ENCODE peak calls at places on chromosome 3, in six cellular contexts. One of them, this sample, is unnamed.

GRCh38 chr3:172258616-172259015 is 189.6 kb downstream of the GHSR start:
- DNase-seq in cardiac fibroblast: peak; percentile 39
- DNase-seq in DND-41: no peak
- DNase-seq in choroid plexus epithelial cell: peak; percentile 47
- DNase-seq in dorsolateral prefrontal cortex: no peak
- DNase-seq in brain microvascular endothelial cell: no peak
- DNase-seq in this sample: no peak

GRCh38 chr3:56023546-56023945 is 444.7 kb downstream of the ERC2 start:
- DNase-seq in cardiac fibroblast: no peak
- DNase-seq in DND-41: no peak
- DNase-seq in choroid plexus epithelial cell: no peak
- DNase-seq in dorsolateral prefrontal cortex: no peak
- DNase-seq in brain microvascular endothelial cell: no peak
- DNase-seq in this sample: no peak

GRCh38 chr3:71111784-71112440 is 471.6 kb downstream of the FOXP1 start:
- DNase-seq in cardiac fibroblast: peak; percentile 96
- DNase-seq in DND-41: no peak
- DNase-seq in choroid plexus epithelial cell: peak; percentile 87
- DNase-seq in dorsolateral prefrontal cortex: no peak
- DNase-seq in brain microvascular endothelial cell: peak; percentile 89
- DNase-seq in this sample: no peak

GRCh38 chr3:67094167-67094566 is 96.1 kb downstream of the KBTBD8 start:
- DNase-seq in cardiac fibroblast: no peak
- DNase-seq in DND-41: no peak
- DNase-seq in choroid plexus epithelial cell: no peak
- DNase-seq in dorsolateral prefrontal cortex: no peak
- DNase-seq in brain microvascular endothelial cell: no peak
- DNase-seq in this sample: no peak

GRCh38 chr3:48595526-48596121 is 495 bp upstream of the COL7A1 start:
- DNase-seq in cardiac fibroblast: peak; percentile 97
- DNase-seq in DND-41: no peak
- DNase-seq in choroid plexus epithelial cell: peak; percentile 91
- DNase-seq in dorsolateral prefrontal cortex: no peak
- DNase-seq in brain microvascular endothelial cell: peak; percentile 68
- DNase-seq in this sample: peak; percentile 64

GRCh38 chr3:111831840-111832239 is 27.2 kb upstream of the PHLDB2 start:
- DNase-seq in cardiac fibroblast: no peak
- DNase-seq in DND-41: peak; percentile 65
- DNase-seq in choroid plexus epithelial cell: no peak
- DNase-seq in dorsolateral prefrontal cortex: no peak
- DNase-seq in brain microvascular endothelial cell: no peak
- DNase-seq in this sample: no peak

GRCh38 chr3:14296352-14296751 is 106.1 kb upstream of the SLC6A6 start:
- DNase-seq in cardiac fibroblast: no peak
- DNase-seq in DND-41: no peak
- DNase-seq in choroid plexus epithelial cell: no peak
- DNase-seq in dorsolateral prefrontal cortex: no peak
- DNase-seq in brain microvascular endothelial cell: no peak
- DNase-seq in this sample: peak; percentile 59

GRCh38 chr3:190631295-190631694 is 117.4 kb downstream of the IL1RAP start:
- DNase-seq in cardiac fibroblast: no peak
- DNase-seq in DND-41: no peak
- DNase-seq in choroid plexus epithelial cell: no peak
- DNase-seq in dorsolateral prefrontal cortex: no peak
- DNase-seq in brain microvascular endothelial cell: no peak
- DNase-seq in this sample: no peak

GRCh38 chr3:161851941-161852566 is 355.4 kb downstream of the OTOL1 start:
- DNase-seq in cardiac fibroblast: peak; percentile 71
- DNase-seq in DND-41: peak; percentile 66
- DNase-seq in choroid plexus epithelial cell: peak; percentile 70
- DNase-seq in dorsolateral prefrontal cortex: peak; percentile 56
- DNase-seq in brain microvascular endothelial cell: peak; percentile 58
- DNase-seq in this sample: peak; percentile 70

GRCh38 chr3:155334897-155335883 is 41.7 kb upstream of the STRIT1 start:
- DNase-seq in cardiac fibroblast: peak; percentile 18
- DNase-seq in DND-41: peak; percentile 76
- DNase-seq in choroid plexus epithelial cell: no peak
- DNase-seq in dorsolateral prefrontal cortex: no peak
- DNase-seq in brain microvascular endothelial cell: no peak
- DNase-seq in this sample: no peak

GRCh38 chr3:183370391-183370790 is 58.0 kb downstream of the MCF2L2 start:
- DNase-seq in cardiac fibroblast: peak; percentile 91
- DNase-seq in DND-41: no peak
- DNase-seq in choroid plexus epithelial cell: peak; percentile 36
- DNase-seq in dorsolateral prefrontal cortex: no peak
- DNase-seq in brain microvascular endothelial cell: no peak
- DNase-seq in this sample: no peak

GRCh38 chr3:193590088-193590856 is 2.7 kb upstream of the OPA1 start:
- DNase-seq in cardiac fibroblast: peak; percentile 84
- DNase-seq in DND-41: no peak
- DNase-seq in choroid plexus epithelial cell: peak; percentile 76
- DNase-seq in dorsolateral prefrontal cortex: no peak
- DNase-seq in brain microvascular endothelial cell: peak; percentile 92
- DNase-seq in this sample: no peak

GRCh38 chr3:8223766-8224165 is 277.9 kb upstream of the LMCD1 start:
- DNase-seq in cardiac fibroblast: peak; percentile 17
- DNase-seq in DND-41: no peak
- DNase-seq in choroid plexus epithelial cell: peak; percentile 19
- DNase-seq in dorsolateral prefrontal cortex: no peak
- DNase-seq in brain microvascular endothelial cell: peak; percentile 27
- DNase-seq in this sample: no peak

GRCh38 chr3:140731440-140732119 is 53.7 kb downstream of the TRIM42 start:
- DNase-seq in cardiac fibroblast: no peak
- DNase-seq in DND-41: no peak
- DNase-seq in choroid plexus epithelial cell: no peak
- DNase-seq in dorsolateral prefrontal cortex: no peak
- DNase-seq in brain microvascular endothelial cell: no peak
- DNase-seq in this sample: no peak

GRCh38 chr3:183224581-183224980 is 28.5 kb upstream of the B3GNT5 start:
- DNase-seq in cardiac fibroblast: no peak
- DNase-seq in DND-41: no peak
- DNase-seq in choroid plexus epithelial cell: no peak
- DNase-seq in dorsolateral prefrontal cortex: no peak
- DNase-seq in brain microvascular endothelial cell: no peak
- DNase-seq in this sample: no peak

GRCh38 chr3:97815149-97815917 is 6.5 kb upstream of the CRYBG3 start:
- DNase-seq in cardiac fibroblast: peak; percentile 36
- DNase-seq in DND-41: peak; percentile 62
- DNase-seq in choroid plexus epithelial cell: no peak
- DNase-seq in dorsolateral prefrontal cortex: no peak
- DNase-seq in brain microvascular endothelial cell: no peak
- DNase-seq in this sample: no peak

GRCh38 chr3:179027326-179027900 is 44.2 kb downstream of the ZMAT3 start:
- DNase-seq in cardiac fibroblast: peak; percentile 84
- DNase-seq in DND-41: peak; percentile 67
- DNase-seq in choroid plexus epithelial cell: peak; percentile 85
- DNase-seq in dorsolateral prefrontal cortex: no peak
- DNase-seq in brain microvascular endothelial cell: peak; percentile 79
- DNase-seq in this sample: no peak

GRCh38 chr3:158771982-158772381 is 29.9 kb upstream of the MFSD1 start:
- DNase-seq in cardiac fibroblast: no peak
- DNase-seq in DND-41: no peak
- DNase-seq in choroid plexus epithelial cell: no peak
- DNase-seq in dorsolateral prefrontal cortex: no peak
- DNase-seq in brain microvascular endothelial cell: no peak
- DNase-seq in this sample: no peak

GRCh38 chr3:69443554-69443953 is 57.7 kb upstream of the FRMD4B start:
- DNase-seq in cardiac fibroblast: no peak
- DNase-seq in DND-41: no peak
- DNase-seq in choroid plexus epithelial cell: peak; percentile 28
- DNase-seq in dorsolateral prefrontal cortex: no peak
- DNase-seq in brain microvascular endothelial cell: no peak
- DNase-seq in this sample: no peak

GRCh38 chr3:190261015-190261414 is 61.2 kb downstream of the CLDN1 start:
- DNase-seq in cardiac fibroblast: no peak
- DNase-seq in DND-41: no peak
- DNase-seq in choroid plexus epithelial cell: peak; percentile 90
- DNase-seq in dorsolateral prefrontal cortex: no peak
- DNase-seq in brain microvascular endothelial cell: peak; percentile 4
- DNase-seq in this sample: no peak

GRCh38 chr3:167835359-167835758 is 99.8 kb downstream of the SERPINI1 start:
- DNase-seq in cardiac fibroblast: no peak
- DNase-seq in DND-41: no peak
- DNase-seq in choroid plexus epithelial cell: no peak
- DNase-seq in dorsolateral prefrontal cortex: no peak
- DNase-seq in brain microvascular endothelial cell: no peak
- DNase-seq in this sample: no peak

GRCh38 chr3:167840247-167840646 is 104.7 kb downstream of the SERPINI1 start:
- DNase-seq in cardiac fibroblast: no peak
- DNase-seq in DND-41: no peak
- DNase-seq in choroid plexus epithelial cell: no peak
- DNase-seq in dorsolateral prefrontal cortex: no peak
- DNase-seq in brain microvascular endothelial cell: no peak
- DNase-seq in this sample: no peak

GRCh38 chr3:167835953-167836352 is 100.4 kb downstream of the SERPINI1 start:
- DNase-seq in cardiac fibroblast: no peak
- DNase-seq in DND-41: no peak
- DNase-seq in choroid plexus epithelial cell: no peak
- DNase-seq in dorsolateral prefrontal cortex: no peak
- DNase-seq in brain microvascular endothelial cell: no peak
- DNase-seq in this sample: no peak

GRCh38 chr3:167839460-167839859 is 103.9 kb downstream of the SERPINI1 start:
- DNase-seq in cardiac fibroblast: no peak
- DNase-seq in DND-41: no peak
- DNase-seq in choroid plexus epithelial cell: no peak
- DNase-seq in dorsolateral prefrontal cortex: no peak
- DNase-seq in brain microvascular endothelial cell: no peak
- DNase-seq in this sample: no peak

GRCh38 chr3:167837430-167837829 is 101.9 kb downstream of the SERPINI1 start:
- DNase-seq in cardiac fibroblast: peak; percentile 41
- DNase-seq in DND-41: no peak
- DNase-seq in choroid plexus epithelial cell: peak; percentile 5
- DNase-seq in dorsolateral prefrontal cortex: no peak
- DNase-seq in brain microvascular endothelial cell: no peak
- DNase-seq in this sample: no peak
- TF ChIP-seq CTCF in cardiac fibroblast: no peak
- TF ChIP-seq CTCF in DND-41: no peak
- TF ChIP-seq CTCF in choroid plexus epithelial cell: peak; percentile 3
- TF ChIP-seq CTCF in dorsolateral prefrontal cortex: peak; percentile 12
- TF ChIP-seq CTCF in brain microvascular endothelial cell: no peak
- TF ChIP-seq CTCF in this sample: no peak

GRCh38 chr3:108834551-108834950 is 12.0 kb downstream of the TRAT1 start:
- DNase-seq in cardiac fibroblast: no peak
- DNase-seq in DND-41: no peak
- DNase-seq in choroid plexus epithelial cell: no peak
- DNase-seq in dorsolateral prefrontal cortex: no peak
- DNase-seq in brain microvascular endothelial cell: no peak
- DNase-seq in this sample: no peak
- H3K4me3 ChIP-seq in cardiac fibroblast: no peak overlapping the region
- H3K4me3 ChIP-seq in DND-41: no peak overlapping the region
- H3K4me3 ChIP-seq in choroid plexus epithelial cell: no peak overlapping the region
- H3K4me3 ChIP-seq in dorsolateral prefrontal cortex: no peak overlapping the region
- H3K4me3 ChIP-seq in brain microvascular endothelial cell: no peak overlapping the region
- H3K4me3 ChIP-seq in this sample: no peak overlapping the region

GRCh38 chr3:186239321-186239720 is 122.7 kb downstream of the DGKG start:
- DNase-seq in cardiac fibroblast: peak; percentile 24
- DNase-seq in DND-41: no peak
- DNase-seq in choroid plexus epithelial cell: no peak
- DNase-seq in dorsolateral prefrontal cortex: peak; percentile 51
- DNase-seq in brain microvascular endothelial cell: no peak
- DNase-seq in this sample: no peak
- TF ChIP-seq CTCF in cardiac fibroblast: no peak
- TF ChIP-seq CTCF in DND-41: peak; percentile 31
- TF ChIP-seq CTCF in choroid plexus epithelial cell: peak; percentile 28
- TF ChIP-seq CTCF in dorsolateral prefrontal cortex: peak; percentile 12
- TF ChIP-seq CTCF in brain microvascular endothelial cell: no peak
- TF ChIP-seq CTCF in this sample: no peak

GRCh38 chr3:108091498-108092259 is 848 bp upstream of the CD47 start:
- DNase-seq in cardiac fibroblast: no peak
- DNase-seq in DND-41: peak; percentile 19
- DNase-seq in choroid plexus epithelial cell: no peak
- DNase-seq in dorsolateral prefrontal cortex: no peak
- DNase-seq in brain microvascular endothelial cell: no peak
- DNase-seq in this sample: peak; percentile 12
- H3K4me3 ChIP-seq in cardiac fibroblast: peak overlapping the region; percentile 79
- H3K4me3 ChIP-seq in DND-41: peak overlapping the region; percentile 64
- H3K4me3 ChIP-seq in choroid plexus epithelial cell: peak overlapping the region; percentile 82
- H3K4me3 ChIP-seq in dorsolateral prefrontal cortex: peak overlapping the region; percentile 96
- H3K4me3 ChIP-seq in brain microvascular endothelial cell: peak overlapping the region; percentile 81
- H3K4me3 ChIP-seq in this sample: peak overlapping the region; percentile 71